ENCODE peak calls at places on chromosomes 4 and X, in six cellular contexts. H is H1, Y is sigmoid colon, T is GM12878, B is transverse colon, J is stomach. E is an unnamed sample. For H3K4me1, the result is how much of the 10 kb centered on the place peaks cover.

GRCh38 chr4:96052827-96053226 is 212.9 kb downstream of the PDHA2 start:
- DNase-seq in H (no peak), Y (no peak), T (no peak), B (no peak), J (no peak), E (no peak)

GRCh38 chr4:61373901-61374611 is 173.9 kb downstream of the ADGRL3 start:
- DNase-seq in H (no peak), Y (no peak), T (no peak), B (no peak), J (no peak), E (no peak)

GRCh38 chr4:169263791-169264392 is 6.9 kb downstream of the SH3RF1 start:
- DNase-seq in H (peak), Y (no peak), T (no peak), B (peak), J (peak), E (no peak)

GRCh38 chrX:119999087-119999634 is 55.6 kb upstream of the NKAP start:
- DNase-seq in H (peak), Y (no peak), T (no peak), B (no peak), J (no peak), E (no peak)

GRCh38 chr4:123163501-123163900 is 233.1 kb upstream of the SPRY1 start:
- DNase-seq in H (no peak), Y (no peak), T (no peak), B (no peak), J (no peak), E (no peak)

GRCh38 chrX:112832481-112833095 is 8.0 kb downstream of the AMOT start:
- DNase-seq in H (no peak), Y (no peak), T (no peak), B (peak), J (peak), E (no peak)

GRCh38 chr4:22264261-22264660 is 251.6 kb downstream of the ADGRA3 start:
- DNase-seq in H (no peak), Y (no peak), T (no peak), B (no peak), J (no peak), E (no peak)

GRCh38 chr4:177442623-177443155 is 452 bp upstream of the AGA start:
- DNase-seq in H (no peak), Y (no peak), T (peak), B (no peak), J (no peak), E (no peak)

GRCh38 chrX:104568304-104568915 is 2.4 kb downstream of the IL1RAPL2 start:
- DNase-seq in H (peak), Y (no peak), T (no peak), B (no peak), J (no peak), E (no peak)

GRCh38 chr4:140315032-140315826 is 58.2 kb upstream of the SCOC start:
- DNase-seq in H (no peak), Y (no peak), T (no peak), B (no peak), J (no peak), E (no peak)

GRCh38 chrX:101417190-101417589 is 9.2 kb downstream of the HNRNPH2 start:
- DNase-seq in H (no peak), Y (no peak), T (no peak), B (no peak), J (no peak), E (no peak)

GRCh38 chr4:1863297-1864033 is 7.5 kb upstream of the LETM1 start:
- DNase-seq in H (no peak), Y (no peak), T (no peak), B (no peak), J (no peak), E (no peak)

GRCh38 chrX:155056877-155057792 is 13.8 kb downstream of the CMC4 start:
- DNase-seq in H (peak), Y (peak), T (peak), B (peak), J (peak), E (peak)

GRCh38 chrX:108312938-108313337 is 125.3 kb downstream of the COL4A6 start:
- DNase-seq in H (peak), Y (no peak), T (no peak), B (no peak), J (peak), E (no peak)

GRCh38 chr4:829761-830655 is 4.1 kb upstream of the CPLX1 start:
- DNase-seq in H (no peak), Y (peak), T (no peak), B (no peak), J (no peak), E (no peak)

GRCh38 chr4:5789141-5789540 is 78.1 kb downstream of the EVC start:
- DNase-seq in H (peak), Y (peak), T (no peak), B (no peak), J (no peak), E (no peak)

DNA sequence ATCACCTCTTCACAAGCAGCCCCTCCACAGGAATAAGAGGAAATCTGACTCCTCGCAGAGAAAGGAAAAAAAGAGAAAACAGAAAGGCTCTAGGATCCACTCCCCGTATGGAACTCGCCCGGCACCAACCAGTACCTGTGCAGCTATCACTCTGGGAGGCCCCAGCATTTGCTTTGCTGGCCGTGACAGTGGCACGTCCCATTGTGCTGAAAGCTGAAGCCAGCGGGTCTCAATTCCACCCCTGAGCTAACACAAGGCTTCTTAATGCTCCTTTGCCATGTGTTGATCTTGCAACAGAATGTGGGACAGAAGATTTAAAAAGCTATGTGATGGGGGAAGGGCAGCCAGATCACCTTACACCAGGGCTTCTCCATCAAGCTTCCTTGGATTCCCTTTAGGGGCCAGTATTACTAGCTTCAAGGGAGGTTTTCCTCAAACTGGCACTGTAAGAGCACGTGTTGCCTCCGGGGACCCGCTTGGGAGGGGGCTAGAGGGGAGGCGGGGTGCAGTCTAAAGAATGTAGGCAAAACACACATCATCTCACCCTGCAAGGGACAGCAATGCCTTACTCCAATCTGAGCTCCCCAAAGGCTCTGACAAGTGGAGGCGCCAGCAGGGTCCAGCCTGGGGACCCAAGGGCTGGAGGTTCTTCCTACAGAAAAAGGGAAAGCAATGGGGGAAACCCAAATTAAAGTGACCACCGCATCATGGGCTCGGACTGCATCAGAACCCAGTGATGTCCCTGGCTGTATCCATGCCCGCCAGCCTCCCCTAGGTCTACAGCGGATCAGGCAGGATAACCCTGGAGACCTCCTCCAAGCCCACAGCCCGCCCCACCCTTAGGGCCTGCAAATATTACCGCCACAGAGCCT is 1.2 kb downstream of the USP46 start:
- DNase-seq in H (peak), Y (peak), T (no peak), B (no peak), J (peak), E (peak)
- H3K4me1 ChIP-seq in H (under half), Y (under half), T (under half), B (under half), J (half or more), E (under half)

DNA sequence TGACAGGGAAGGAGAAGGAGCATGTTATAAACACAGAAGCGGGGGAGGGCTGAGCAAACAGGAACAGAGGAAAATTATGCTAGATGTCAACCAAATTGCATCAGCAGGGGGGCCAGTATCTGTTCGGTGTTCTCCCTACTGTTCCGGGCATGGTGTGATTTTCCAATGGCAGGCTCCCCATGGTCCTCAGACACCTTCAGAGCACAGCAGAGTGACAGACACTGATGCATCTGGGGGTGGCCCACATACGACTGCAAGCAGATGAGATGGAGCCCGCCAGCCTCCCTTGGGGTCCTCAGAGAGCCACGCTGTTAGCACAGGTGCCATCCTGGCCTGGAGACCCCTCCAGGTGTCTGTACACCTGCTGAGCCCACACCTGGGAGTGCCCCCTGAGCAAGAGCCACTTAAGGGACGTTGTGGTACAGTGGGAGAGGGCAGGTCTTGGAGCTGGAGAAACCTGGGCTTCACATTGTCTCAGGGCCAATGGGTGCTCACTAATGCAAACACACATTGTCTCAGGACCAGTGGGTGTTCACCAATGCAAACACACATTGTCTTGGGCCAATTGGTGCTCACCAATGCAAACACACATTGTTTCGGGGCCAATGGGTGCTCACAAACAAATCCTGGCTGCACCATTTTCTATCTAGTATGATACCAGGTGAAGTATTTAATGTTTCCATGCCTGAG is 95.4 kb downstream of the SLC2A9 start:
- DNase-seq in H (no peak), Y (no peak), T (no peak), B (no peak), J (no peak), E (no peak)
- TF ChIP-seq EP300 in H (no peak), Y (no peak), T (no peak), B (no peak), J (no peak), E (no peak)

GRCh38 chr4:148284526-148285193 is 157.6 kb downstream of the NR3C2 start:
- DNase-seq in H (no peak), Y (no peak), T (no peak), B (no peak), J (no peak), E (no peak)

GRCh38 chr4:148289740-148290139 is 152.5 kb downstream of the NR3C2 start:
- DNase-seq in H (no peak), Y (no peak), T (no peak), B (no peak), J (no peak), E (no peak)

GRCh38 chr4:148286043-148286442 is 156.2 kb downstream of the NR3C2 start:
- DNase-seq in H (no peak), Y (no peak), T (no peak), B (no peak), J (no peak), E (no peak)

GRCh38 chr4:148287111-148287510 is 155.1 kb downstream of the NR3C2 start:
- DNase-seq in H (no peak), Y (no peak), T (no peak), B (no peak), J (no peak), E (no peak)

DNA sequence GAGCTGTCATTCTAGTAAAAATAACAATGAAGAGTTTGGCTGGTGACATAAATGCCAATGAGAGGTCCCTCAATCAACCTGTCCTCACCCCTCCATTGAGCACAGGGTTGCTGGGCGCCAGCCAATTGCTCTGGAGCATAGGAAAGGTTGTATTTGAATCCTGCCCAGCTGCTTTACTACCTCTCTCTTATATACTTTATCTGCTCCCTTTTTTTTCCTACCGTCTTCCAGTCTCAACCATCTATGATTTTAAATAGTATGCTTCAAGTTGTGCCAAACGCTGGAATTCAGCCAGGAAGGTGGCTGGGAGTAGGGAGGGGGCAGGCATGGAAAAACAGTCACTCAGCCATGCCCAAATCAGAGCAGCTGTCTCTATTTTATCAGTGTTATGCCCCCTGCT is 153.8 kb downstream of the NR3C2 start:
- DNase-seq in H (no peak), Y (no peak), T (no peak), B (no peak), J (peak), E (no peak)
- H3K4me1 ChIP-seq in H (under half), Y (under half), T (under half), B (under half), J (half or more), E (under half)

DNA sequence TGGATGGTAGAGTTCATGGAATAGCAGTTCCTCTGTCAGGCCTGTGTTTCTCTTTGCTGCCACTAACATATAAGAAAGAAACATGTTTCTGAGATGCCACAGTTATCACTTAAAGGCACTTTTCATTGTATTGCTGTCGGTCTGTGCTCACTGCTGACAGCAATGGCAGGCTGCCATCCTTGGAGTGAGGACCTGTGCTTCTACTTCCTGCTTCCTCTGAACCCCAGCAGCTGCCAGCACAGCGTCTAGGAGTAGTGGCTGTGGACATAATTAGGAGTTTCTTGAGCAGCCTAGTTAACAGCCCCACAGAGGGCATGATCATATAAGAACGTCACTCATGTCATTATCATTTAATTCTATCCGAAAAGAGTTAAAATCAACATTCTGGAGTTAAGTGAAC is 30.5 kb downstream of the F11 start:
- DNase-seq in H (no peak), Y (no peak), T (no peak), B (no peak), J (peak), E (no peak)
- TF ChIP-seq EP300 in H (no peak), Y (no peak), T (no peak), B (no peak), J (no peak), E (no peak)

DNA sequence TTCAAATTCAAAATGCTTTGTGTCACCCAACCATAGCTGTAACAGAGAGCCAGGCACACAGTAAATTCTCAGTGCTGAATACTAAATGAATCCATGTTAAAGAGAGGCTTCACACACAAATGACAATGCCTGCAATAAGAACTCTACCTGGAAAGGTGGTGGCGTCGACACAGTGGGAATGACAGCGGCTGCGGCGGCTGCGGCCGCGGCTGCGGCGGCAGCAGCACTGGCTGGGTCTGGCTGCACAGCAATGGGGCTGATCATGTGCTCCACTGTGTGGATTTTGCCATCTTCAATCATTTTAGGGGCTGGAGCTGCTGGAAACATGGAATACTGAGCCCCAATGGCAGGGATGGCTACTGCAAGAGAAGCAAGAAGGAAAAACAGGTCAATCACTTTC is 97.4 kb downstream of the CHRNA9 start:
- DNase-seq in H (no peak), Y (no peak), T (no peak), B (no peak), J (no peak), E (no peak)
- H3K4me1 ChIP-seq in H (under half), Y (under half), T (under half), B (under half), J (under half), E (under half)

GRCh38 chrX:45154033-45154360 is 46.7 kb downstream of the DIPK2B start:
- DNase-seq in H (no peak), Y (no peak), T (no peak), B (no peak), J (no peak), E (no peak)

GRCh38 chrX:45154462-45154861 is 46.2 kb downstream of the DIPK2B start:
- DNase-seq in H (no peak), Y (no peak), T (no peak), B (no peak), J (no peak), E (no peak)

GRCh38 chrX:45145492-45146215 is 55.0 kb downstream of the DIPK2B start:
- DNase-seq in H (no peak), Y (no peak), T (no peak), B (no peak), J (no peak), E (no peak)

GRCh38 chrX:45150821-45151220 is 49.9 kb downstream of the DIPK2B start:
- DNase-seq in H (no peak), Y (no peak), T (no peak), B (no peak), J (no peak), E (no peak)
- TF ChIP-seq EP300 in H (no peak), Y (no peak), T (no peak), B (no peak), J (no peak), E (no peak)

GRCh38 chr4:25155957-25156356 is 4.3 kb downstream of the SEPSECS start:
- DNase-seq in H (no peak), Y (no peak), T (no peak), B (no peak), J (no peak), E (no peak)
- H3K4me1 ChIP-seq in H (under half), Y (under half), T (under half), B (under half), J (under half), E (under half)

GRCh38 chr4:173217727-173218126 is 49.1 kb downstream of the GALNT7 start:
- DNase-seq in H (no peak), Y (no peak), T (no peak), B (no peak), J (no peak), E (no peak)
- TF ChIP-seq EP300 in H (no peak), Y (no peak), T (no peak), B (no peak), J (no peak), E (no peak)

GRCh38 chr4:76547167-76547760 is 112.2 kb downstream of the SHROOM3 start:
- DNase-seq in H (no peak), Y (no peak), T (no peak), B (no peak), J (no peak), E (no peak)

GRCh38 chr4:76546282-76547166 is 111.5 kb downstream of the SHROOM3 start:
- DNase-seq in H (no peak), Y (no peak), T (no peak), B (peak), J (peak), E (no peak)

GRCh38 chr4:76548704-76549103 is 113.7 kb downstream of the SHROOM3 start:
- DNase-seq in H (no peak), Y (no peak), T (no peak), B (no peak), J (no peak), E (no peak)

GRCh38 chr4:76543378-76543777 is 108.3 kb downstream of the SHROOM3 start:
- DNase-seq in H (no peak), Y (no peak), T (no peak), B (no peak), J (no peak), E (no peak)

DNA sequence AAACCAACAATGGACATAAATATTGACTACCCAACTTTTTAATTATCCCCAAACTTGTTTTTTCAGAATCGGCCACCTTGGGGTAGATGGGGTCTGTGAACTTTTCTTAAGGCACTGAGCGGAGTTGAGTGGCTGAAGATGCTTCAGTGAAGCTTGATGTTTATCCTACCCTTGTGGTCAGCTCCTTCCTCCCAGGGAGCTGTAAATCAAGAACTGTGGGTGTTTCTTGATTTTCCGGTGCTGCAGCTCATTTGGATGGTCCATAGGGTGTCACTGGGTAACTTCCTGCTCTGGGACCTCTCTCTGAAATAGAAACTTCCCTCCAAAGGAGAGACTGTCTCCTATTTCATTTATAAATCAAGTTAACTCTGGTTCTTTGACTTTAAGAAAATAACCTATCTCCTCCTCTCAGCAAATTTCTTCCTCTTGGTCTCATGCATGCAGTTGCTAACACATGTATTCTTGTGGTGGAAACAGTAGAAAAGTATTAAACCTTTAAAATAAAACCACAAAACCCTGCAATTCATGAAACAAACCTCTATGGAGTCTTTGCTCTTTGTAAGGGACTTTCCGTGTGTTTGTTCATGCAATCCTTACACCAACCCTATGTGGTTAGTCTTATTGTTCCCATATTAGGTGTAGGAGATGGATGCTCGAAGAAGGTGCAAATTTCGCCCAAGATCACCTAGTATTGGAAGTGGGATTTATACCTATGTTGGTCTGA is 110.3 kb downstream of the SHROOM3 start:
- DNase-seq in H (no peak), Y (no peak), T (no peak), B (no peak), J (no peak), E (no peak)
- H3K4me1 ChIP-seq in H (under half), Y (under half), T (under half), B (under half), J (under half), E (under half)

E was measured in ovary.